ENCODE peak calls at places on chromosomes 6 and 20, in five cellular contexts. I is AG09319, L is pancreas, J is right cardiac atrium, R is T-cell. W is an unnamed sample.

GRCh38 chr6:26389349-26389799 is 6.5 kb downstream of the BTN2A2 start:
- DNase-seq in I (no peak), L (no peak), J (no peak), R (no peak), W (no peak)

GRCh38 chr6:20770776-20771175 is 236.5 kb downstream of the CDKAL1 start:
- DNase-seq in I (no peak), L (no peak), J (no peak), R (no peak), W (no peak)

GRCh38 chr6:108115598-108116058 is 41.1 kb upstream of the OSTM1 start:
- DNase-seq in I (no peak), L (peak; percentile 40), J (peak; percentile 63), R (no peak), W (no peak)

GRCh38 chr6:127069659-127070279 is 48.7 kb upstream of the RSPO3 start:
- DNase-seq in I (no peak), L (no peak), J (no peak), R (no peak), W (no peak)

GRCh38 chr20:34045294-34045693 is 51.6 kb downstream of the RALY start:
- DNase-seq in I (no peak), L (no peak), J (peak; percentile 77), R (no peak), W (no peak)

GRCh38 chr20:34705383-34706021 is 1.4 kb downstream of the TP53INP2 start:
- DNase-seq in I (no peak), L (peak; percentile 41), J (peak; percentile 66), R (no peak), W (no peak)

GRCh38 chr6:96227135-96227534 is 211.4 kb downstream of the FUT9 start:
- DNase-seq in I (no peak), L (no peak), J (no peak), R (no peak), W (no peak)

GRCh38 chr6:11132191-11132590 is 20.7 kb upstream of the ERVFRD-1 start:
- DNase-seq in I (no peak), L (no peak), J (no peak), R (no peak), W (no peak)

GRCh38 chr20:14828459-14828858 is 491.0 kb upstream of the FLRT3 start:
- DNase-seq in I (no peak), L (no peak), J (no peak), R (no peak), W (no peak)